ENCODE peak calls at places on chromosomes 5 and 9, in ten cellular contexts. L, Y, R, A, O, U, S, E, T and X are unnamed samples.

GRCh38 chr5:173869316-173869715 is 18.8 kb upstream of the CPEB4 start:
- DNase-seq in L (no peak), Y (no peak), R (no peak), A (no peak), O (no peak), U (no peak), S (no peak), E (no peak), T (no peak), X (no peak)

GRCh38 chr5:112604741-112605390 is 132.8 kb upstream of the APC start:
- DNase-seq in L (no peak), Y (no peak), R (no peak), A (no peak), O (no peak), U (no peak), S (no peak), E (peak), T (no peak), X (no peak)

GRCh38 chr9:72542917-72543316 is 21.5 kb downstream of the TMC1 start:
- DNase-seq in L (no peak), Y (no peak), R (no peak), A (no peak), O (no peak), U (no peak), S (no peak), E (no peak), T (no peak), X (no peak)

GRCh38 chr9:134377976-134378375 is 51.7 kb downstream of the RXRA start:
- DNase-seq in L (peak), Y (no peak), R (no peak), A (peak), O (no peak), U (no peak), S (peak), E (no peak), T (no peak), X (no peak)

GRCh38 chr5:172920447-172920849 is 38.8 kb upstream of the RPL26L1 start:
- DNase-seq in L (no peak), Y (peak), R (no peak), A (peak), O (peak), U (peak), S (no peak), E (no peak), T (peak), X (peak)

GRCh38 chr5:179780343-179780742 is 13.4 kb upstream of the LTC4S start:
- DNase-seq in L (no peak), Y (no peak), R (no peak), A (no peak), O (no peak), U (no peak), S (no peak), E (no peak), T (no peak), X (no peak)

GRCh38 chr5:111070272-111071134 is 1.0 kb upstream of the TSLP start:
- DNase-seq in L (no peak), Y (no peak), R (peak), A (no peak), O (no peak), U (no peak), S (peak), E (peak), T (no peak), X (no peak)

GRCh38 chr5:79795764-79796398 is 106.2 kb downstream of the CMYA5 start:
- DNase-seq in L (peak), Y (no peak), R (no peak), A (peak), O (no peak), U (peak), S (no peak), E (no peak), T (no peak), X (no peak)

GRCh38 chr5:141560725-141561483 is 57.9 kb downstream of the DIAPH1 start:
- DNase-seq in L (peak), Y (peak), R (no peak), A (peak), O (peak), U (peak), S (peak), E (no peak), T (peak), X (peak)

GRCh38 chr5:147481376-147481775 is 28.5 kb downstream of the DPYSL3 start:
- DNase-seq in L (no peak), Y (peak), R (no peak), A (peak), O (peak), U (peak), S (no peak), E (no peak), T (peak), X (no peak)

GRCh38 chr9:135240871-135241311 is 153.4 kb downstream of the OLFM1 start:
- DNase-seq in L (no peak), Y (no peak), R (no peak), A (no peak), O (no peak), U (no peak), S (no peak), E (no peak), T (no peak), X (no peak)

GRCh38 chr9:69932901-69933300 is 110.7 kb upstream of the MAMDC2 start:
- DNase-seq in L (no peak), Y (no peak), R (no peak), A (no peak), O (no peak), U (no peak), S (no peak), E (peak), T (no peak), X (no peak)

GRCh38 chr5:90201923-90202322 is 207.6 kb downstream of the CETN3 start:
- DNase-seq in L (no peak), Y (no peak), R (no peak), A (no peak), O (no peak), U (peak), S (no peak), E (no peak), T (no peak), X (no peak)

GRCh38 chr5:137888875-137889759 is at the start of gene PKD2L2:
- DNase-seq in L (peak), Y (peak), R (peak), A (peak), O (peak), U (peak), S (peak), E (peak), T (peak), X (peak)

GRCh38 chr5:76999451-76999850 is 30.8 kb upstream of the AGGF1 start:
- DNase-seq in L (no peak), Y (peak), R (no peak), A (peak), O (peak), U (peak), S (no peak), E (no peak), T (no peak), X (peak)

GRCh38 chr5:119022017-119022745 is 33.8 kb upstream of the DTWD2 start:
- DNase-seq in L (no peak), Y (peak), R (no peak), A (peak), O (peak), U (peak), S (no peak), E (peak), T (peak), X (no peak)

GRCh38 chr9:135216666-135217431 is 129.4 kb downstream of the OLFM1 start:
- DNase-seq in L (no peak), Y (no peak), R (no peak), A (no peak), O (no peak), U (no peak), S (peak), E (no peak), T (no peak), X (no peak)

GRCh38 chr5:4097194-4097593 is 501.6 kb downstream of the IRX1 start:
- DNase-seq in L (no peak), Y (no peak), R (no peak), A (no peak), O (no peak), U (no peak), S (no peak), E (no peak), T (no peak), X (no peak)

GRCh38 chr5:57408285-57408684 is 74.3 kb downstream of the ACTBL2 start:
- DNase-seq in L (no peak), Y (no peak), R (no peak), A (no peak), O (no peak), U (no peak), S (no peak), E (no peak), T (no peak), X (no peak)

GRCh38 chr5:39395521-39395920 is 29.3 kb downstream of the DAB2 start:
- DNase-seq in L (no peak), Y (no peak), R (no peak), A (no peak), O (no peak), U (no peak), S (no peak), E (no peak), T (no peak), X (no peak)

GRCh38 chr5:146051678-146052077 is 53.7 kb downstream of the PLAC8L1 start:
- DNase-seq in L (no peak), Y (peak), R (no peak), A (peak), O (peak), U (peak), S (no peak), E (no peak), T (peak), X (peak)

GRCh38 chr5:73722224-73722623 is 96.2 kb downstream of the ARHGEF28 start:
- DNase-seq in L (no peak), Y (peak), R (no peak), A (peak), O (no peak), U (no peak), S (no peak), E (no peak), T (peak), X (peak)

GRCh38 chr5:148972396-148972795 is 90.5 kb downstream of the SH3TC2 start:
- DNase-seq in L (no peak), Y (no peak), R (no peak), A (no peak), O (no peak), U (no peak), S (no peak), E (no peak), T (no peak), X (no peak)

GRCh38 chr9:21810388-21810787 is 8.0 kb downstream of the MTAP start:
- DNase-seq in L (no peak), Y (peak), R (no peak), A (peak), O (no peak), U (no peak), S (no peak), E (no peak), T (no peak), X (no peak)
- H3K4me3 ChIP-seq in L (no peak), Y (peak), R (no peak), A (no peak), O (no peak), U (no peak), S (no peak), E (no peak), T (no peak), X (no peak)

DNA sequence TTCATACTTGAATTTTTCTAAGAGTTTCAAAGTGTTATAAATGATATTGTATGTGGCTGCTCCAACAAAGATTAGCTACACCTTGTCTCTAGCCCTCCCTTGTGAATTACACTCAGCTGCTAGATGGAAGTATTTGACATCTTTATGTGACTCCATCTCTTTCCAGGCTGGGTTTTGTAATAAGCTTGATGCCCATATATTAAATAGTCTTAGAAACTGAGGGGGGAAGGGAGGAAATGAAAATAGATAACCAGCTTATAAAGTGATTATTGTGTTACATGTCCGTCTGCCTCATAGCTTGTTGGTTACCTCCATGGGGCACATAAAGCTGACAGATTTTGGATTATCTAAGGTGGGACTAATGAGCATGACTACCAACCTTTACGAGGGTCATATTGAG is 63.4 kb downstream of the CD180 start:
- DNase-seq in L (no peak), Y (no peak), R (no peak), A (no peak), O (no peak), U (no peak), S (no peak), E (no peak), T (no peak), X (no peak)
- H3K4me3 ChIP-seq in L (no peak), Y (no peak), R (no peak), A (no peak), O (no peak), U (no peak), S (no peak), E (no peak), T (no peak), X (no peak)

GRCh38 chr9:90805006-90805993 is 3.7 kb downstream of the SYK start:
- DNase-seq in L (no peak), Y (no peak), R (no peak), A (no peak), O (no peak), U (no peak), S (no peak), E (no peak), T (no peak), X (no peak)
- H3K4me3 ChIP-seq in L (no peak), Y (no peak), R (no peak), A (no peak), O (no peak), U (no peak), S (no peak), E (no peak), T (no peak), X (no peak)

DNA sequence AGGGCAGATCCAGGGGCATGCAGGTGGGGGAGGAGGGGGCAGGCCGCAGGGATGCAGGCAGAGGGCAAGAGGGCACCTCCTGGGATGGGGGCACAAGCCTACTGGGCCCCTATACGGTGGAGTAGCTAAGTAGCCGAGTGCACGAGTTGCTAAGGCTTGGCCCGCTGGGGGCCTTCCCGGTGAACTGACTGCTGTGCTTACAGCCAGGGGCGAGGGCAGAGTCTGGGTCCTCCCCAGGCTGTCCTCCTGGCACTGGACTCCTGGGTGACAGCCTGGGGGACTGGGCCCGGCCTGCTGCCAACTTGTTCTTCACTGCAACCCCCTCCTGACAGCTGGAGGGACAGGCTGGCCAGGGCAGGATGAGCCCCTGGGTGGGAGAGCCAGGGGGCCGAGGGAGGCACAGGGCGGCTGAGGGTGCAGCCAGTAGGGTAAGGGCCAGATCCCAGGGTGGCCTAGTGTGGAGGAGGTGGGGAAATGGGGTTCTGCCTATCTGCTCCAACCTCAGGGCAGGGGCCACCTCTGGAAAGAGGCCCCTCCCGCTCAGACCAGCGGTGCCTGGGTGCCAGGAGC is 1.7 kb upstream of the EGFL7 start:
- DNase-seq in L (no peak), Y (no peak), R (no peak), A (no peak), O (no peak), U (no peak), S (no peak), E (no peak), T (no peak), X (no peak)
- H3K4me3 ChIP-seq in L (peak), Y (no peak), R (no peak), A (no peak), O (no peak), U (no peak), S (no peak), E (no peak), T (no peak), X (no peak)

GRCh38 chr5:150190503-150190973 is 676 bp downstream of the SLC6A7 start:
- DNase-seq in L (no peak), Y (no peak), R (no peak), A (no peak), O (no peak), U (no peak), S (no peak), E (no peak), T (no peak), X (no peak)
- H3K4me3 ChIP-seq in L (no peak), Y (no peak), R (no peak), A (no peak), O (no peak), U (no peak), S (peak), E (no peak), T (no peak), X (no peak)

GRCh38 chr9:120759755-120760400 is 33.3 kb downstream of the FBXW2 start:
- DNase-seq in L (no peak), Y (no peak), R (no peak), A (no peak), O (no peak), U (no peak), S (no peak), E (no peak), T (no peak), X (no peak)

GRCh38 chr9:120758544-120758943 is 34.7 kb downstream of the FBXW2 start:
- DNase-seq in L (no peak), Y (no peak), R (no peak), A (no peak), O (no peak), U (no peak), S (no peak), E (no peak), T (no peak), X (no peak)

GRCh38 chr9:120757268-120757900 is 35.8 kb downstream of the FBXW2 start:
- DNase-seq in L (no peak), Y (no peak), R (no peak), A (no peak), O (no peak), U (no peak), S (no peak), E (no peak), T (no peak), X (no peak)

GRCh38 chr9:120755044-120755443 is 38.2 kb downstream of the FBXW2 start:
- DNase-seq in L (no peak), Y (no peak), R (no peak), A (no peak), O (no peak), U (no peak), S (no peak), E (peak), T (no peak), X (no peak)

GRCh38 chr9:120755827-120756434 is 37.3 kb downstream of the FBXW2 start:
- DNase-seq in L (peak), Y (peak), R (peak), A (peak), O (no peak), U (peak), S (peak), E (peak), T (no peak), X (no peak)
- H3K4me3 ChIP-seq in L (no peak), Y (no peak), R (no peak), A (no peak), O (no peak), U (no peak), S (no peak), E (no peak), T (no peak), X (no peak)